ENCODE peak calls at places on chromosome 21, in six cellular contexts. W, O, R, P, K and Y are unnamed samples.

GRCh38 chr21:39863111-39863510 is 4.1 kb upstream of the PCP4 start:
- DNase-seq in W (no peak), O (no peak), R (no peak), P (no peak), K (no peak), Y (no peak)

GRCh38 chr21:44653656-44654575 is 543 bp downstream of the KRTAP12-4 start:
- DNase-seq in W (no peak), O (no peak), R (no peak), P (no peak), K (no peak), Y (no peak)

GRCh38 chr21:22115746-22116145 is 1117.5 kb downstream of the NCAM2 start:
- DNase-seq in W (no peak), O (no peak), R (no peak), P (no peak), K (no peak), Y (no peak)

GRCh38 chr21:43935711-43936110 is 70.7 kb downstream of the AGPAT3 start:
- DNase-seq in W (no peak), O (no peak), R (no peak), P (no peak), K (no peak), Y (no peak)

GRCh38 chr21:39885119-39885848 is 18.0 kb downstream of the PCP4 start:
- DNase-seq in W (peak; percentile 27), O (no peak), R (peak; percentile 81), P (no peak), K (peak; percentile 91), Y (peak; percentile 58)

GRCh38 chr21:44065428-44065827 is 41.8 kb upstream of the PWP2 start:
- DNase-seq in W (no peak), O (no peak), R (peak; percentile 57), P (no peak), K (no peak), Y (no peak)

GRCh38 chr21:18002393-18002792 is 183.2 kb upstream of the C21orf91 start:
- DNase-seq in W (no peak), O (no peak), R (no peak), P (no peak), K (no peak), Y (no peak)

GRCh38 chr21:41507521-41508414 is at the start of gene TMPRSS2:
- DNase-seq in W (no peak), O (no peak), R (no peak), P (no peak), K (no peak), Y (no peak)

GRCh38 chr21:42389449-42389835 is 6.4 kb downstream of the TMPRSS3 start:
- DNase-seq in W (no peak), O (no peak), R (no peak), P (no peak), K (no peak), Y (no peak)

GRCh38 chr21:42973309-42973990 is 912 bp upstream of the PKNOX1 start:
- DNase-seq in W (peak; percentile 13), O (peak; percentile 17), R (no peak), P (peak; percentile 49), K (peak; percentile 72), Y (peak; percentile 24)

GRCh38 chr21:22561946-22562345 is 1563.7 kb downstream of the NCAM2 start:
- DNase-seq in W (no peak), O (no peak), R (no peak), P (no peak), K (no peak), Y (no peak)

GRCh38 chr21:39149882-39150281 is 33.4 kb downstream of the PSMG1 start:
- DNase-seq in W (no peak), O (no peak), R (no peak), P (no peak), K (no peak), Y (no peak)

GRCh38 chr21:28253378-28253777 is 739.3 kb downstream of the LTN1 start:
- DNase-seq in W (no peak), O (no peak), R (no peak), P (no peak), K (no peak), Y (no peak)

GRCh38 chr21:44477131-44477530 is 21.8 kb downstream of the LRRC3 start:
- DNase-seq in W (no peak), O (no peak), R (peak; percentile 73), P (no peak), K (no peak), Y (no peak)

GRCh38 chr21:34844033-34844923 is 175.5 kb downstream of the CLIC6 start:
- DNase-seq in W (peak; percentile 59), O (peak; percentile 77), R (peak; percentile 64), P (no peak), K (peak; percentile 87), Y (no peak)

GRCh38 chr21:41199588-41199987 is 31.6 kb downstream of the BACE2 start:
- DNase-seq in W (no peak), O (no peak), R (no peak), P (no peak), K (no peak), Y (no peak)

GRCh38 chr21:40425981-40426380 is 421.0 kb downstream of the DSCAM start:
- DNase-seq in W (no peak), O (no peak), R (no peak), P (no peak), K (no peak), Y (no peak)

GRCh38 chr21:18529253-18529652 is 125.7 kb upstream of the TMPRSS15 start:
- DNase-seq in W (no peak), O (no peak), R (no peak), P (no peak), K (no peak), Y (no peak)

GRCh38 chr21:33835920-33836319 is 79.7 kb downstream of the ATP5PO start:
- DNase-seq in W (no peak), O (no peak), R (peak; percentile 47), P (no peak), K (no peak), Y (no peak)

GRCh38 chr21:16102113-16102512 is 372.3 kb downstream of the USP25 start:
- DNase-seq in W (no peak), O (no peak), R (no peak), P (no peak), K (no peak), Y (no peak)

GRCh38 chr21:44551290-44552015 is at the start of gene KRTAP10-2:
- DNase-seq in W (no peak), O (no peak), R (peak; percentile 11), P (no peak), K (no peak), Y (no peak)

GRCh38 chr21:38804617-38805281 is 980 bp upstream of the ETS2 start:
- DNase-seq in W (peak; percentile 81), O (peak; percentile 50), R (peak; percentile 87), P (peak; percentile 85), K (peak; percentile 92), Y (peak; percentile 76)

GRCh38 chr21:42245348-42246185 is 26.6 kb downstream of the ABCG1 start:
- DNase-seq in W (no peak), O (no peak), R (peak; percentile 81), P (no peak), K (no peak), Y (no peak)

GRCh38 chr21:32423846-32424535 is 11.5 kb downstream of the EVA1C start:
- DNase-seq in W (no peak), O (no peak), R (no peak), P (no peak), K (no peak), Y (no peak)
- H3K4me1 ChIP-seq in W (no peaks in the 10 kb centered on the region), O (peaks cover 23% of the 10 kb centered on the region), R (no peaks in the 10 kb centered on the region), P (no peaks in the 10 kb centered on the region), K (no peaks in the 10 kb centered on the region), Y (peaks cover 2% of the 10 kb centered on the region)

DNA sequence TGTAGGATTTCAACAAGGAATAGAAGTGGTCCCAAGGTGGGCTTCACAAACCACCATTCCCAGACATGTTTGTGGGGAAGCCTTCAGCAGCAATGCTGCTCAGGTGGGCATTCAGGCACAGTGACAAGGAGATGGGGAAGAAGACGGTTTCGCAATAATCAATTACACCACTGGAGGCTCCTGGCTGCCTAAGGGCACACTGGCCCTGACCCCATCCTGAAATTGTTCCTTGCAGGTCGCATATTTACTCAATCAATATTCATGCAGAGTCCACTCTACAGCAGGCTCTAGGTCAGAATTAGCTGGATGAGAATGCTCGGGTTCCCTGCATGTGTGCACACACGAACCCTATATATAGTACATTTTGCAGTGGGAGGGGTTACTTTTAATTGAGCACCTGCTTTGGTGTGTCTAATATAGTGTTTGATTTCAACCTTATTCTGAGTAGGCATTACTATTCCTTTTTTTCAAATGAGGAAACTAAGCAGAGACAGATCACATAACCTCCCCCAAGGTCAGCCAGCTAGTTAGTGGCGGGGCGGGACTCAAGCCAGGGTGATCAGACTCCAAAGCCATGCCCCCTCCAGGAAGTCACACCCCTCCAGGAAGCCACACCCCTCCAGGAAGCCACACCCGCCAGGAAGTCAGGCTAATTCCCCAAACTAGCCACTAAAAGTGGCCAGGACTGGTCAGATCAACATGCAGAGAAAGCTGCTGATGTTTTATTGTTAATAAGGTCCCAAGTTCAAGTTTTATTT is 106.5 kb downstream of the HLCS start:
- DNase-seq in W (peak; percentile 86), O (peak; percentile 57), R (peak; percentile 84), P (peak; percentile 63), K (peak; percentile 79), Y (peak; percentile 70)
- TF ChIP-seq POLR2A in W (no peak), O (no peak), R (no peak), P (no peak), K (no peak), Y (no peak)

DNA sequence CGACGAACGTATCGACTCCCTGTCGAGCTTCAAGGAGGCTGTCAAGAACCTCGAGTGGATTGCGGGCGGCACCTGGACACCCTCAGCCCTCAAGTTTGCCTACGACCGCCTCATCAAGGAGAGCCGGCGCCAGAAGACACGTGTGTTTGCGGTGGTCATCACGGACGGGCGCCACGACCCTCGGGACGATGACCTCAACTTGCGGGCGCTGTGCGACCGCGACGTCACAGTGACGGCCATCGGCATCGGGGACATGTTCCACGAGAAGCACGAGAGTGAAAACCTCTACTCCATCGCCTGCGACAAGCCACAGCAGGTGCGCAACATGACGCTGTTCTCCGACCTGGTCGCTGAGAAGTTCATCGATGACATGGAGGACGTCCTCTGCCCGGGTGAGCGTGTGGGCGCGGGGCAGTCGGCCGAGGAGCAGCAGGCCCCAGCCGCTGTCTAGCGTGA is 28.0 kb downstream of the COL6A2 start:
- DNase-seq in W (peak; percentile 4), O (no peak), R (no peak), P (peak; percentile 39), K (peak; percentile 64), Y (peak; percentile 26)
- H3K4me1 ChIP-seq in W (no peaks in the 10 kb centered on the region), O (no peaks in the 10 kb centered on the region), R (no peaks in the 10 kb centered on the region), P (no peaks in the 10 kb centered on the region), K (no peaks in the 10 kb centered on the region), Y (no peaks in the 10 kb centered on the region)

GRCh38 chr21:37516998-37517397 is 150.4 kb downstream of the DYRK1A start:
- DNase-seq in W (no peak), O (no peak), R (no peak), P (no peak), K (no peak), Y (no peak)

GRCh38 chr21:37525810-37526209 is 159.2 kb downstream of the DYRK1A start:
- DNase-seq in W (no peak), O (no peak), R (no peak), P (no peak), K (no peak), Y (no peak)

GRCh38 chr21:37520801-37521200 is 154.2 kb downstream of the DYRK1A start:
- DNase-seq in W (no peak), O (no peak), R (no peak), P (no peak), K (no peak), Y (no peak)

GRCh38 chr21:37522641-37523295 is 156.2 kb downstream of the DYRK1A start:
- DNase-seq in W (no peak), O (no peak), R (no peak), P (no peak), K (no peak), Y (no peak)

DNA sequence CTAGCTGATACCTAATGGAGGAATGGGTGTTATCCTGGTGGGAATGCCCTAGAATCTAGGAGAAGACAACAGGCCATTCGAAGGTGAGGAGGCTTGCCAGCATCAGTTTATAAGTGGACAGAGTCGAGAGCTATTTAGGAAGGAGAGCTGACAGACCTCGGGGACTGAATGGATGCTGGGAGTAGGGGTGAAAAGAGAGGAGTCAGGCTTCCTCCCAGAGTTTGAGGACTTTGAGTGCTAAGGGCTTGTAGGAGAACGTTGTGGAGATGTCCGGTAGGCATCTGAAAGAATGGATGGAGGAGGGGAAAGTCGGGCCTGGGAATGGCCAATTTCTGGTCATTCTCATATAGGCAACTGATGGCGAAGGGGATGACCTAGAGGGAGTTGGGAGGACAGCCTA is 155.1 kb downstream of the DYRK1A start:
- DNase-seq in W (no peak), O (no peak), R (no peak), P (no peak), K (no peak), Y (no peak)
- TF ChIP-seq POLR2A in W (no peak), O (no peak), R (no peak), P (no peak), K (no peak), Y (no peak)